ENCODE peak calls at places on chromosomes 13 and 19, in five cellular contexts. One of them, this sample, is unnamed.

GRCh38 chr13:71879945-71880344 is 12.9 kb upstream of the DACH1 start:
- ATAC-seq in RWPE2: no peak
- ATAC-seq in foreskin keratinocyte: no peak
- ATAC-seq in effector memory CD8-positive, alpha-beta T cell: no peak
- ATAC-seq in central memory CD8-positive, alpha-beta T cell: no peak
- ATAC-seq in this sample: no peak

GRCh38 chr19:18280247-18281081 is 958 bp downstream of the JUND start:
- ATAC-seq in RWPE2: peak; percentile 26
- ATAC-seq in foreskin keratinocyte: no peak
- ATAC-seq in effector memory CD8-positive, alpha-beta T cell: peak; percentile 20
- ATAC-seq in central memory CD8-positive, alpha-beta T cell: peak; percentile 13
- ATAC-seq in this sample: peak; percentile 10

GRCh38 chr19:42024622-42025111 is 30.6 kb upstream of the ATP1A3 start:
- ATAC-seq in RWPE2: no peak
- ATAC-seq in foreskin keratinocyte: no peak
- ATAC-seq in effector memory CD8-positive, alpha-beta T cell: no peak
- ATAC-seq in central memory CD8-positive, alpha-beta T cell: no peak
- ATAC-seq in this sample: peak; percentile 82

GRCh38 chr19:18558202-18558555 is 509 bp downstream of the KXD1 start:
- ATAC-seq in RWPE2: no peak
- ATAC-seq in foreskin keratinocyte: no peak
- ATAC-seq in effector memory CD8-positive, alpha-beta T cell: no peak
- ATAC-seq in central memory CD8-positive, alpha-beta T cell: no peak
- ATAC-seq in this sample: no peak

GRCh38 chr13:25857830-25858229 is 194.0 kb downstream of the SHISA2 start:
- ATAC-seq in RWPE2: no peak
- ATAC-seq in foreskin keratinocyte: no peak
- ATAC-seq in effector memory CD8-positive, alpha-beta T cell: no peak
- ATAC-seq in central memory CD8-positive, alpha-beta T cell: no peak
- ATAC-seq in this sample: no peak

GRCh38 chr19:7925171-7925837 is 631 bp downstream of the CTXN1 start:
- ATAC-seq in RWPE2: no peak
- ATAC-seq in foreskin keratinocyte: peak; percentile 24
- ATAC-seq in effector memory CD8-positive, alpha-beta T cell: peak; percentile 29
- ATAC-seq in central memory CD8-positive, alpha-beta T cell: peak; percentile 25
- ATAC-seq in this sample: peak; percentile 13

GRCh38 chr19:1213391-1214286 is 8.1 kb downstream of the STK11 start:
- ATAC-seq in RWPE2: peak; percentile 69
- ATAC-seq in foreskin keratinocyte: peak; percentile 70
- ATAC-seq in effector memory CD8-positive, alpha-beta T cell: peak; percentile 86
- ATAC-seq in central memory CD8-positive, alpha-beta T cell: peak; percentile 70
- ATAC-seq in this sample: peak; percentile 66

GRCh38 chr13:111951982-111952565 is 114.9 kb upstream of the SOX1 start:
- ATAC-seq in RWPE2: no peak
- ATAC-seq in foreskin keratinocyte: no peak
- ATAC-seq in effector memory CD8-positive, alpha-beta T cell: no peak
- ATAC-seq in central memory CD8-positive, alpha-beta T cell: no peak
- ATAC-seq in this sample: no peak

GRCh38 chr13:21637296-21637695 is 33.3 kb upstream of the MICU2 start:
- ATAC-seq in RWPE2: peak; percentile 98
- ATAC-seq in foreskin keratinocyte: peak; percentile 97
- ATAC-seq in effector memory CD8-positive, alpha-beta T cell: peak; percentile 82
- ATAC-seq in central memory CD8-positive, alpha-beta T cell: peak; percentile 28
- ATAC-seq in this sample: no peak

GRCh38 chr13:73325351-73326214 is 266.8 kb downstream of the KLF5 start:
- ATAC-seq in RWPE2: peak; percentile 96
- ATAC-seq in foreskin keratinocyte: peak; percentile 70
- ATAC-seq in effector memory CD8-positive, alpha-beta T cell: no peak
- ATAC-seq in central memory CD8-positive, alpha-beta T cell: no peak
- ATAC-seq in this sample: no peak

GRCh38 chr19:50362656-50363424 is 2.6 kb downstream of the NAPSA start:
- ATAC-seq in RWPE2: no peak
- ATAC-seq in foreskin keratinocyte: no peak
- ATAC-seq in effector memory CD8-positive, alpha-beta T cell: no peak
- ATAC-seq in central memory CD8-positive, alpha-beta T cell: no peak
- ATAC-seq in this sample: no peak

GRCh38 chr13:63699948-63700347 is 2284.3 kb upstream of the PCDH20 start:
- ATAC-seq in RWPE2: no peak
- ATAC-seq in foreskin keratinocyte: no peak
- ATAC-seq in effector memory CD8-positive, alpha-beta T cell: no peak
- ATAC-seq in central memory CD8-positive, alpha-beta T cell: no peak
- ATAC-seq in this sample: no peak

GRCh38 chr19:51809787-51810186 is 14.8 kb downstream of the FPR3 start:
- ATAC-seq in RWPE2: peak; percentile 42
- ATAC-seq in foreskin keratinocyte: no peak
- ATAC-seq in effector memory CD8-positive, alpha-beta T cell: no peak
- ATAC-seq in central memory CD8-positive, alpha-beta T cell: no peak
- ATAC-seq in this sample: no peak

GRCh38 chr19:16435238-16435911 is 36.4 kb downstream of the EPS15L1 start:
- ATAC-seq in RWPE2: no peak
- ATAC-seq in foreskin keratinocyte: no peak
- ATAC-seq in effector memory CD8-positive, alpha-beta T cell: peak; percentile 59
- ATAC-seq in central memory CD8-positive, alpha-beta T cell: no peak
- ATAC-seq in this sample: peak; percentile 90

This sample was measured in gastroesophageal sphincter.